ENCODE peak calls at places on chromosome 2, in seven cellular contexts. One of them, this sample, is unnamed. For H3K4me1 and H3K36me3, the result is how much of the 10 kb centered on the place peaks cover.

GRCh38 chr2:172864182-172864581 is 128.5 kb downstream of the RAPGEF4 start:
- DNase-seq in HCT116: peak
- DNase-seq in IMR-90: peak
- DNase-seq in stomach: peak
- DNase-seq in sigmoid colon: peak
- DNase-seq in esophagus squamous epithelium: no peak
- DNase-seq in adrenal gland: no peak
- DNase-seq in this sample: peak

GRCh38 chr2:67694464-67694863 is 297.3 kb downstream of the ETAA1 start:
- DNase-seq in adrenal gland: no peak
- DNase-seq in HCT116: no peak
- DNase-seq in esophagus squamous epithelium: no peak
- DNase-seq in IMR-90: no peak
- DNase-seq in sigmoid colon: no peak
- DNase-seq in stomach: no peak
- DNase-seq in this sample: peak

GRCh38 chr2:85597241-85597640 is 1.7 kb downstream of the RNF181 start:
- DNase-seq in HCT116: no peak
- DNase-seq in sigmoid colon: no peak
- DNase-seq in adrenal gland: no peak
- DNase-seq in esophagus squamous epithelium: no peak
- DNase-seq in stomach: no peak
- DNase-seq in IMR-90: no peak
- DNase-seq in this sample: no peak

GRCh38 chr2:240967681-240968621 is 30.5 kb upstream of the SNED1 start:
- DNase-seq in stomach: no peak
- DNase-seq in IMR-90: no peak
- DNase-seq in esophagus squamous epithelium: no peak
- DNase-seq in sigmoid colon: no peak
- DNase-seq in HCT116: no peak
- DNase-seq in adrenal gland: peak
- DNase-seq in this sample: peak

GRCh38 chr2:112157472-112157871 is 19.3 kb downstream of the FBLN7 start:
- DNase-seq in adrenal gland: no peak
- DNase-seq in esophagus squamous epithelium: no peak
- DNase-seq in HCT116: no peak
- DNase-seq in IMR-90: no peak
- DNase-seq in stomach: no peak
- DNase-seq in sigmoid colon: peak
- DNase-seq in this sample: no peak

GRCh38 chr2:46067501-46068292 is 229.5 kb upstream of the EPAS1 start:
- DNase-seq in HCT116: no peak
- DNase-seq in esophagus squamous epithelium: no peak
- DNase-seq in IMR-90: peak
- DNase-seq in adrenal gland: no peak
- DNase-seq in stomach: no peak
- DNase-seq in sigmoid colon: no peak
- DNase-seq in this sample: no peak

GRCh38 chr2:152500336-152500735 is 165.4 kb downstream of the FMNL2 start:
- DNase-seq in IMR-90: no peak
- DNase-seq in sigmoid colon: no peak
- DNase-seq in stomach: no peak
- DNase-seq in esophagus squamous epithelium: no peak
- DNase-seq in adrenal gland: no peak
- DNase-seq in HCT116: no peak
- DNase-seq in this sample: no peak

GRCh38 chr2:4673025-4673489 is 969.7 kb downstream of the DCDC2C start:
- DNase-seq in IMR-90: no peak
- DNase-seq in esophagus squamous epithelium: no peak
- DNase-seq in stomach: no peak
- DNase-seq in HCT116: no peak
- DNase-seq in adrenal gland: no peak
- DNase-seq in sigmoid colon: no peak
- DNase-seq in this sample: no peak

GRCh38 chr2:56713161-56713676 is 529.4 kb downstream of the CCDC85A start:
- DNase-seq in stomach: no peak
- DNase-seq in HCT116: no peak
- DNase-seq in IMR-90: peak
- DNase-seq in sigmoid colon: no peak
- DNase-seq in esophagus squamous epithelium: no peak
- DNase-seq in adrenal gland: no peak
- DNase-seq in this sample: no peak

GRCh38 chr2:113225505-113226259 is 51.9 kb downstream of the PSD4 start:
- DNase-seq in esophagus squamous epithelium: no peak
- DNase-seq in adrenal gland: peak
- DNase-seq in HCT116: no peak
- DNase-seq in sigmoid colon: peak
- DNase-seq in stomach: no peak
- DNase-seq in IMR-90: peak
- DNase-seq in this sample: no peak

GRCh38 chr2:240236217-240237111 is 96.0 kb upstream of the OTOS start:
- DNase-seq in esophagus squamous epithelium: no peak
- DNase-seq in adrenal gland: peak
- DNase-seq in sigmoid colon: peak
- DNase-seq in stomach: no peak
- DNase-seq in HCT116: no peak
- DNase-seq in IMR-90: no peak
- DNase-seq in this sample: no peak

GRCh38 chr2:28431741-28432140 is 39.1 kb downstream of the FOSL2 start:
- DNase-seq in HCT116: no peak
- DNase-seq in stomach: no peak
- DNase-seq in sigmoid colon: no peak
- DNase-seq in esophagus squamous epithelium: no peak
- DNase-seq in adrenal gland: no peak
- DNase-seq in IMR-90: no peak
- DNase-seq in this sample: no peak

GRCh38 chr2:96970910-96971309 is 15.5 kb downstream of the FAM178B start:
- DNase-seq in esophagus squamous epithelium: no peak
- DNase-seq in sigmoid colon: no peak
- DNase-seq in adrenal gland: no peak
- DNase-seq in IMR-90: no peak
- DNase-seq in HCT116: no peak
- DNase-seq in stomach: no peak
- DNase-seq in this sample: no peak

GRCh38 chr2:119011162-119011909 is 69.3 kb downstream of the MARCO start:
- DNase-seq in esophagus squamous epithelium: no peak
- DNase-seq in sigmoid colon: no peak
- DNase-seq in HCT116: peak
- DNase-seq in adrenal gland: no peak
- DNase-seq in stomach: peak
- DNase-seq in IMR-90: peak
- DNase-seq in this sample: no peak

GRCh38 chr2:74532222-74532621 is 2.5 kb downstream of the HTRA2 start:
- DNase-seq in sigmoid colon: no peak
- DNase-seq in stomach: no peak
- DNase-seq in HCT116: no peak
- DNase-seq in IMR-90: peak
- DNase-seq in adrenal gland: no peak
- DNase-seq in esophagus squamous epithelium: no peak
- DNase-seq in this sample: no peak

GRCh38 chr2:73082523-73083410 is 11.3 kb upstream of the SFXN5 start:
- DNase-seq in adrenal gland: no peak
- DNase-seq in HCT116: no peak
- DNase-seq in IMR-90: no peak
- DNase-seq in stomach: no peak
- DNase-seq in esophagus squamous epithelium: no peak
- DNase-seq in sigmoid colon: no peak
- DNase-seq in this sample: no peak

GRCh38 chr2:100606740-100607343 is 44.0 kb downstream of the PDCL3 start:
- DNase-seq in HCT116: peak
- DNase-seq in adrenal gland: no peak
- DNase-seq in esophagus squamous epithelium: no peak
- DNase-seq in IMR-90: peak
- DNase-seq in sigmoid colon: no peak
- DNase-seq in stomach: no peak
- DNase-seq in this sample: no peak

GRCh38 chr2:79530443-79530842 is 17.6 kb downstream of the CTNNA2 start:
- DNase-seq in esophagus squamous epithelium: no peak
- DNase-seq in stomach: no peak
- DNase-seq in adrenal gland: no peak
- DNase-seq in HCT116: no peak
- DNase-seq in sigmoid colon: no peak
- DNase-seq in IMR-90: no peak
- DNase-seq in this sample: no peak

GRCh38 chr2:241430178-241430577 is 74.1 kb downstream of the FARP2 start:
- DNase-seq in adrenal gland: no peak
- DNase-seq in HCT116: no peak
- DNase-seq in IMR-90: no peak
- DNase-seq in sigmoid colon: no peak
- DNase-seq in esophagus squamous epithelium: no peak
- DNase-seq in stomach: no peak
- DNase-seq in this sample: no peak

GRCh38 chr2:69733338-69734039 is 8.4 kb upstream of the ANXA4 start:
- DNase-seq in esophagus squamous epithelium: no peak
- DNase-seq in adrenal gland: no peak
- DNase-seq in IMR-90: peak
- DNase-seq in sigmoid colon: no peak
- DNase-seq in stomach: no peak
- DNase-seq in HCT116: no peak
- DNase-seq in this sample: no peak

GRCh38 chr2:21710031-21710430 is 586.3 kb downstream of the TDRD15 start:
- DNase-seq in adrenal gland: no peak
- DNase-seq in IMR-90: no peak
- DNase-seq in sigmoid colon: no peak
- DNase-seq in HCT116: no peak
- DNase-seq in stomach: no peak
- DNase-seq in esophagus squamous epithelium: no peak
- DNase-seq in this sample: no peak

GRCh38 chr2:7430869-7431641 is 513.8 kb downstream of the RNF144A start:
- DNase-seq in sigmoid colon: no peak
- DNase-seq in stomach: peak
- DNase-seq in adrenal gland: peak
- DNase-seq in HCT116: no peak
- DNase-seq in esophagus squamous epithelium: no peak
- DNase-seq in IMR-90: no peak
- DNase-seq in this sample: peak

GRCh38 chr2:134745023-134745422 is 26.2 kb upstream of the TMEM163 start:
- DNase-seq in sigmoid colon: no peak
- DNase-seq in stomach: no peak
- DNase-seq in esophagus squamous epithelium: no peak
- DNase-seq in HCT116: no peak
- DNase-seq in adrenal gland: no peak
- DNase-seq in IMR-90: no peak
- DNase-seq in this sample: no peak

DNA sequence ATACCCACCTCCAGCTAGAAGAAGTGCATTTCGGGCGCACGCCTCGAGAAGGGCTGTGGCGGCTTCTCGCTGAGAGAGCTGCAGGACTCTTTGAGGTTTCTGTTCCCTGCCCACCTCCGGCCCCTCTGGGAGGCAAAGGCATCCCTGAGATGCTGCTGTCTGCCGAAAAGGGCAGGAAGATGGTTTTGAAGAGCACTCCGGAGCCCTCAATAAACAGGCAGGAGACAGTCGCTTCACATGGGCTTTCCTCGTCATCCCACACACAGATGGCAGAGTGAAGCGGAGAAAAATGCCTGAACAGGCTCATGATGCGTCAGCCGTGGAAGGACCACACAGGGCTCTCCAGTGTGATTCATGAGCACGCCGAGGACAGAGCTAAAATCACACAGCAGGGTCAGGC is 25.4 kb upstream of the GLI2 start:
- DNase-seq in esophagus squamous epithelium: no peak
- DNase-seq in sigmoid colon: no peak
- DNase-seq in HCT116: no peak
- DNase-seq in IMR-90: peak
- DNase-seq in stomach: no peak
- DNase-seq in adrenal gland: no peak
- DNase-seq in this sample: no peak
- TF ChIP-seq POLR2A in esophagus squamous epithelium: no peak
- TF ChIP-seq POLR2A in sigmoid colon: no peak
- TF ChIP-seq POLR2A in HCT116: no peak
- TF ChIP-seq POLR2A in IMR-90: no peak
- TF ChIP-seq POLR2A in stomach: no peak
- TF ChIP-seq POLR2A in adrenal gland: no peak
- TF ChIP-seq POLR2A in this sample: no peak

DNA sequence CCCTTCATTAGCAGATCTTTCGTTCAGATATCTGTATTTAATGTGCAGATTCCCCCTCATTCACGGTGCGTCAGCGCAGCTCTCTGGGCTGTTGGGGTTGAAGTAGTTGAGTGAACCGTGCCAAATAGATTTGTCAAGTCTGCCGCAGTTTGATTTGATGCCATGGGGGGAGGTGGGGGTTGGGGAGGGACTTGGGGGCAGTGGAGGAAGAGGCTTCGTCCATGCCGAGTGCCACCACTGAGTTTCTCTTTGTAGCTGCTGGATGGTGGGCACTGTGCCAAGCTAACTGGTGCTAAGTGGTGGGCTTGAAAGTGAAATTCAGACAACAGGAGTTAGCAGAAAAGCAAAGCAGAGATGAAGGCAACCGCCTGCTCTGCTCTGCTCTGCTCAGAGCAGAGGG is 47.9 kb downstream of the NRP2 start:
- DNase-seq in stomach: no peak
- DNase-seq in sigmoid colon: no peak
- DNase-seq in IMR-90: no peak
- DNase-seq in HCT116: no peak
- DNase-seq in esophagus squamous epithelium: no peak
- DNase-seq in adrenal gland: no peak
- DNase-seq in this sample: no peak
- H3K4me1 ChIP-seq in stomach: under half
- H3K4me1 ChIP-seq in sigmoid colon: half or more
- H3K4me1 ChIP-seq in IMR-90: under half
- H3K4me1 ChIP-seq in HCT116: under half
- H3K4me1 ChIP-seq in esophagus squamous epithelium: under half
- H3K4me1 ChIP-seq in adrenal gland: under half
- H3K4me1 ChIP-seq in this sample: under half

DNA sequence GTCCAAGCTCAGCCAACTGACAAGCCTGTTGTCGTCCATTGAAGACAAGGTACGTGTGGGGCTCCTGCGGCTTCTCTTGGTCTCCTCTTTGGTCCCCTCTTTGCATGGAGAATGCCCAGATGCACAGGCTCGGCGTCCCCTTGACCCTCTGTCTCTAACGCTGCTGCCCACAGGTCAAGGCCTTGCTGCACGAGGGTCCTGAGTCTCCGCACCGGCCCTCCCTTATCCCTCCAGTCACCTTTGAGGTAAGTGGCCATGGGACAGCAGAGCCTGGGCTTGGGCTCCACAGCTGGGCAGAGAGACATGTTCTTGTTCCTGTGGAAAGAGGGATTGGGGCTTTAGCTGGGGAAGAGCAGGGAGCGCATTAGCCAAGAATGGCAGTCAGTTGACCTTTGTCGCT is 86.1 kb downstream of the INPP5D start:
- DNase-seq in HCT116: no peak
- DNase-seq in esophagus squamous epithelium: no peak
- DNase-seq in stomach: no peak
- DNase-seq in sigmoid colon: no peak
- DNase-seq in IMR-90: no peak
- DNase-seq in adrenal gland: no peak
- DNase-seq in this sample: no peak
- H3K36me3 ChIP-seq in HCT116: under half
- H3K36me3 ChIP-seq in esophagus squamous epithelium: under half
- H3K36me3 ChIP-seq in stomach: under half
- H3K36me3 ChIP-seq in sigmoid colon: under half
- H3K36me3 ChIP-seq in IMR-90: under half
- H3K36me3 ChIP-seq in adrenal gland: under half
- H3K36me3 ChIP-seq in this sample: under half

DNA sequence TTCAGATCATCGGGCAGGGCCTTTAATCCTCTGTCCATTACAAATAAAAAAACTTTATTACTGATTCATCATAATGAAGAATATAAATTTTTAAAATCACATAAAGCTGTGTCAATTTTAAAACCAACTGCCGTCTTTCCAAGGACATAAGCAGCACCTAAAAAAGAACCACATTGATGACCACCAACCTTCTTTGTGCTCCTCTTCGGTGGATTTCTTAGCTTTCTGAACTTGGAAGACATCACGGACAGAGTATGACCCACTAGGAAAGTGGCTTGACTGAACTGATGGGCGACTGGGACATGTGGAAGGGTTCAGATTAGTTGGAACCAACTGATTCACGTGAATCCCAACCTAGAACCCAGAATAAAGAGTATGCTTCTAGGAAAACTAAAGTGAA is 68.9 kb downstream of the EIF5B start:
- DNase-seq in adrenal gland: no peak
- DNase-seq in sigmoid colon: no peak
- DNase-seq in stomach: no peak
- DNase-seq in esophagus squamous epithelium: no peak
- DNase-seq in HCT116: no peak
- DNase-seq in IMR-90: no peak
- DNase-seq in this sample: no peak
- TF ChIP-seq POLR2A in adrenal gland: no peak
- TF ChIP-seq POLR2A in sigmoid colon: no peak
- TF ChIP-seq POLR2A in stomach: no peak
- TF ChIP-seq POLR2A in esophagus squamous epithelium: no peak
- TF ChIP-seq POLR2A in HCT116: no peak
- TF ChIP-seq POLR2A in IMR-90: no peak
- TF ChIP-seq POLR2A in this sample: no peak